ENCODE peak calls at places on chromosomes 5 and 9, in six cellular contexts. L, G, Y, R, D and Q are unnamed samples.

GRCh38 chr5:57442080-57442839 is 40.4 kb downstream of the ACTBL2 start:
- DNase-seq in G (peak), R (no peak), D (no peak), Y (peak), L (peak), Q (no peak)

GRCh38 chr5:130102375-130102774 is 198.1 kb downstream of the CHSY3 start:
- DNase-seq in Y (no peak), R (no peak), L (no peak), D (no peak), G (no peak), Q (no peak)

GRCh38 chr5:78624011-78624541 is 24.5 kb downstream of the LHFPL2 start:
- DNase-seq in D (no peak), R (no peak), G (no peak), Y (no peak), L (no peak), Q (no peak)

GRCh38 chr9:131290039-131290766 is 680 bp downstream of the PLPP7 start:
- DNase-seq in Y (no peak), G (no peak), D (no peak), R (no peak), L (no peak), Q (no peak)

GRCh38 chr9:122263699-122264349 is 816 bp downstream of the RBM18 start:
- DNase-seq in Y (peak), R (no peak), D (no peak), L (no peak), G (no peak), Q (peak)

GRCh38 chr9:92097997-92098482 is 17.2 kb downstream of the SPTLC1 start:
- DNase-seq in G (no peak), R (no peak), L (no peak), Y (peak), D (peak), Q (no peak)

GRCh38 chr5:18088020-18088579 is 453.8 kb downstream of the TAF11L14 start:
- DNase-seq in G (no peak), L (no peak), Y (no peak), R (no peak), D (no peak), Q (no peak)

GRCh38 chr5:130335116-130335515 is 430.9 kb downstream of the CHSY3 start:
- DNase-seq in D (no peak), R (no peak), Y (peak), L (no peak), G (no peak), Q (no peak)

GRCh38 chr9:128159073-128159783 is 837 bp upstream of the BBLN start:
- DNase-seq in R (peak), Y (no peak), L (peak), D (peak), G (no peak), Q (peak)

GRCh38 chr9:33778700-33779351 is 16.5 kb upstream of the PRSS3 start:
- DNase-seq in G (peak), D (peak), Y (peak), R (peak), L (peak), Q (peak)

GRCh38 chr9:5870020-5870339 is 20.7 kb upstream of the MLANA start:
- DNase-seq in G (no peak), Y (no peak), R (no peak), L (no peak), D (no peak), Q (no peak)

GRCh38 chr9:137514691-137515337 is 35.4 kb downstream of the PNPLA7 start:
- DNase-seq in Y (no peak), L (no peak), G (no peak), D (no peak), R (no peak), Q (no peak)
- TF ChIP-seq MYC in Y (no peak), L (no peak), G (no peak), D (no peak), R (no peak), Q (no peak)

GRCh38 chr5:150579462-150580400 is 60.7 kb upstream of the SYNPO start:
- DNase-seq in Y (no peak), D (no peak), R (no peak), G (no peak), L (no peak), Q (no peak)

GRCh38 chr5:150577378-150577777 is 63.1 kb upstream of the SYNPO start:
- DNase-seq in L (no peak), G (no peak), R (no peak), Y (no peak), D (no peak), Q (no peak)

GRCh38 chr5:150580917-150581316 is 59.5 kb upstream of the SYNPO start:
- DNase-seq in Y (no peak), D (no peak), R (no peak), L (no peak), G (no peak), Q (no peak)

GRCh38 chr5:150576449-150576949 is 64.0 kb upstream of the SYNPO start:
- DNase-seq in L (no peak), Y (no peak), R (no peak), D (no peak), G (no peak), Q (no peak)

DNA sequence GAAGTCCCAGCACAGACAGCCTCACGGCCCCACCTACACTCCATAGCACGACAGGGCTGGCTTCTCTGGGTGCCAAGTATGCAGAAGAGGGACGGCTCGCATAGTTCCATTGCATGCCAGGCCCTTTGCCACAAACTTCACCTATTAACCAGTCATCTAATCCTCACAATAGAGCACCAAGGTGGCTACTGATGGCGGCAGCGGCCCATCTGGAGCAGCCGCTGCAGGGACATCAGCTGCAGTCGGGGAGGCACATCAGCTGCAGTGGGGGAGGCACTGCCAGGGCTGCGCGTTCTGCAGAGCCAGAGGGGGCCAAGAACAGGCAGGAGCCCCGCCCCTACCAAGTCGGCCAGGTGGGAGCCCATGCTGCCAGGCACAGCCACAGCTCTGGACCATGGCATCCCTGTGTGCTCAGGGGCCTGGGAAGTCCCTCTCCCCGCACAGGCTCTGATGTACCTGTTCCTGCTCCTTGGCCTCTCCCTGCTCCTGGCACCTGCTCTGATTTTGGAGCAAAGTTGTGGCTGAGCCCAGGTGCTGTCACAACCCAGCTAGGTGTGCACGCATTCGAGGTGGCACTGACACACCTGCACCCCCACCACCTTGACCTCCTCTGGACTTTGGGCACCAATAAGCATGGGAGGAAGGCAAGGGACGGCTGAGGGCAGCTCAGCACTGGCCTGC is 61.5 kb upstream of the SYNPO start:
- DNase-seq in G (no peak), L (no peak), Y (no peak), R (no peak), D (no peak), Q (no peak)
- TF ChIP-seq MYC in G (no peak), L (no peak), Y (no peak), R (no peak), D (no peak), Q (no peak)

GRCh38 chr5:67208403-67208802 is 11.8 kb upstream of the CD180 start:
- DNase-seq in D (no peak), Y (no peak), R (no peak), G (no peak), L (no peak), Q (no peak)

GRCh38 chr5:67205981-67206380 is 9.4 kb upstream of the CD180 start:
- DNase-seq in Y (no peak), R (no peak), D (no peak), L (no peak), G (no peak), Q (no peak)

GRCh38 chr5:67204821-67205220 is 8.2 kb upstream of the CD180 start:
- DNase-seq in R (no peak), D (no peak), Y (no peak), G (no peak), L (no peak), Q (no peak)

GRCh38 chr5:67209141-67209771 is 12.7 kb upstream of the CD180 start:
- DNase-seq in G (peak), L (peak), Y (peak), D (no peak), R (peak), Q (peak)

GRCh38 chr5:67206381-67207328 is 10.1 kb upstream of the CD180 start:
- DNase-seq in Y (peak), G (peak), R (peak), D (peak), L (peak), Q (peak)
- TF ChIP-seq MYC in Y (no peak), G (no peak), R (no peak), D (no peak), L (no peak), Q (no peak)

GRCh38 chr5:125228358-125228757 is 481.9 kb upstream of the ZNF608 start:
- DNase-seq in Y (peak), R (no peak), D (no peak), L (no peak), G (no peak), Q (no peak)

GRCh38 chr5:125225424-125225823 is 479.0 kb upstream of the ZNF608 start:
- DNase-seq in G (no peak), L (no peak), D (no peak), R (no peak), Y (no peak), Q (no peak)

GRCh38 chr5:125229556-125229955 is 483.1 kb upstream of the ZNF608 start:
- DNase-seq in G (no peak), R (no peak), Y (no peak), L (no peak), D (no peak), Q (no peak)

GRCh38 chr5:125226825-125227224 is 480.4 kb upstream of the ZNF608 start:
- DNase-seq in L (no peak), Y (no peak), R (no peak), D (no peak), G (no peak), Q (no peak)

GRCh38 chr5:125227333-125228075 is 481.1 kb upstream of the ZNF608 start:
- DNase-seq in D (no peak), Y (peak), R (no peak), G (peak), L (no peak), Q (peak)
- TF ChIP-seq MYC in D (no peak), Y (no peak), R (no peak), G (no peak), L (no peak), Q (no peak)

GRCh38 chr5:73296772-73297171 is 123.8 kb downstream of the TMEM174 start:
- DNase-seq in R (no peak), G (no peak), L (peak), Y (no peak), D (no peak), Q (peak)

GRCh38 chr5:73295447-73295846 is 122.5 kb downstream of the TMEM174 start:
- DNase-seq in Y (no peak), R (no peak), D (no peak), G (peak), L (no peak), Q (no peak)

GRCh38 chr5:73290242-73290641 is 117.2 kb downstream of the TMEM174 start:
- DNase-seq in D (no peak), R (no peak), L (no peak), G (no peak), Y (no peak), Q (no peak)

GRCh38 chr5:73291873-73292272 is 118.9 kb downstream of the TMEM174 start:
- DNase-seq in G (no peak), Y (no peak), R (no peak), D (no peak), L (no peak), Q (no peak)

GRCh38 chr5:73292816-73293459 is 119.9 kb downstream of the TMEM174 start:
- DNase-seq in R (no peak), G (no peak), D (no peak), Y (no peak), L (no peak), Q (no peak)
- TF ChIP-seq MYC in R (no peak), G (no peak), D (no peak), Y (no peak), L (no peak), Q (no peak)

GRCh38 chr9:132647355-132647754 is 22.4 kb downstream of the DDX31 start:
- DNase-seq in L (no peak), R (no peak), Y (no peak), D (no peak), G (no peak), Q (no peak)
- TF ChIP-seq MYC in L (no peak), R (no peak), Y (no peak), D (no peak), G (no peak), Q (no peak)

GRCh38 chr5:172144291-172144815 is 43.7 kb downstream of the STK10 start:
- DNase-seq in D (no peak), Y (no peak), R (peak), L (peak), G (no peak), Q (no peak)

GRCh38 chr5:172145870-172146747 is 41.9 kb downstream of the STK10 start:
- DNase-seq in R (no peak), Y (no peak), G (no peak), D (no peak), L (no peak), Q (no peak)

GRCh38 chr5:172146748-172147092 is 41.3 kb downstream of the STK10 start:
- DNase-seq in L (peak), G (no peak), D (no peak), Y (no peak), R (no peak), Q (no peak)

GRCh38 chr5:172143875-172144274 is 44.1 kb downstream of the STK10 start:
- DNase-seq in Y (no peak), R (no peak), D (no peak), G (no peak), L (peak), Q (no peak)

GRCh38 chr5:172144931-172145869 is 42.8 kb downstream of the STK10 start:
- DNase-seq in D (no peak), R (no peak), Y (no peak), L (no peak), G (no peak), Q (no peak)
- TF ChIP-seq MYC in D (no peak), R (no peak), Y (no peak), L (no peak), G (no peak), Q (no peak)

DNA sequence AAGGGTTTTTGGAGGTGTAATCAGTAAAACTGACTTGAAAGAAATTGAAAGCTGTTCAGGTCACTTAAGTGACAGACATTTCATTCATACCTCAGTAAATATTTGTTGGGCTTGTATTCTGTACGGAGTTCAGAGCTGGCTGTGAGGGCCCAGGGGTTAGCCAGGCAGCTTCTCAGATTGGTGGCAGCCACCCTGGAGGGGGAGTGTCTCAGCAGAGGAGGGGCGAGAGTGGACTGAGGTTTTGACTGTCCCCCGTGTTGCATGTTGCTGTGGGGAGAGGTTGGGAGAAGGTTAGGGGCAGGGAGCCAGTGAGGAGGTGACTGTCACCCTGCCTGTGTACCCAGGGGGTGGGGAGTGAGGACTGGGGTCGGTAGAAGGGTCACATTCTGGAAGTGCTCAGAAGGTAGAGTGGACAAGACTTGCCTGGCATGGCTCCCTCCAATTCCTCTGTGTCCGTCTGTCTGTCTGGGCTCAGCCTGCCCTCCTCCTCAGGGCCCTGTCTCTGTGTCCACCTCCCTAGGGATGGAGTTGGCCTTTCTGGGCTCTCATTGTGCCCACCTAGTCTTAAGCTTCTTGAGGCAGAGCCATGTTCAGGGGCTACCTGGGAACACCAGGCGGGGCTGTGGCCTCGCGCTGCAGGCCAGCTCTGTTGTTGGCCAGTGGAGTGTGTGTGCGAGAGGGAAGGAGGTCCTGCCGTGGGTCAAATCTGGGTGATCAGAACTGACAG is 4.4 kb downstream of the PHF2 start:
- DNase-seq in Y (no peak), G (no peak), R (peak), D (no peak), L (no peak), Q (no peak)
- TF ChIP-seq MYC in Y (no peak), G (no peak), R (no peak), D (no peak), L (no peak), Q (no peak)